ENCODE peak calls at places on chromosomes 4 and X, in ten cellular contexts. E is adrenal gland, M is body of pancreas, D is ovary, Z is endothelial cell of umbilical vein, J is IMR-90, F is heart left ventricle, B is tibial nerve, V is HCT116, T is HepG2. U is an unnamed sample.
A peak's percentile ranks its signal among the peaks of the same experiment; 100 is the strongest.

GRCh38 chr4:26242451-26242850 is 78.4 kb upstream of the RBPJ start:
- DNase-seq in E (no peak), M (no peak), D (no peak), Z (no peak), J (peak; percentile 40), F (no peak), B (no peak), V (no peak), T (no peak), U (no peak)

GRCh38 chr4:67700119-67700873 is 659 bp downstream of the UBA6 start:
- DNase-seq in E (no peak), M (no peak), D (no peak), Z (no peak), J (peak; percentile 27), F (no peak), B (no peak), V (no peak), T (no peak), U (no peak)

GRCh38 chr4:100114909-100115308 is 75.4 kb downstream of the DDIT4L start:
- DNase-seq in E (no peak), M (no peak), D (no peak), Z (peak; percentile 49), J (no peak), F (peak; percentile 12), B (no peak), V (no peak), T (no peak), U (no peak)

GRCh38 chr4:139557506-139558110 is 1.6 kb upstream of the SETD7 start:
- DNase-seq in E (no peak), M (peak; percentile 43), D (no peak), Z (peak; percentile 7), J (no peak), F (no peak), B (no peak), V (no peak), T (no peak), U (no peak)

GRCh38 chr4:108544504-108544903 is 75.9 kb upstream of the RPL34 start:
- DNase-seq in E (no peak), M (no peak), D (no peak), Z (no peak), J (peak; percentile 43), F (no peak), B (no peak), V (no peak), T (peak; percentile 6), U (no peak)

GRCh38 chr4:85228264-85228663 is 246.7 kb upstream of the ARHGAP24 start:
- DNase-seq in E (no peak), M (no peak), D (no peak), Z (no peak), J (no peak), F (no peak), B (no peak), V (no peak), T (no peak), U (no peak)

GRCh38 chr4:16418814-16419213 is 192.5 kb upstream of the TAPT1 start:
- DNase-seq in E (no peak), M (peak; percentile 60), D (no peak), Z (peak; percentile 96), J (peak; percentile 62), F (peak; percentile 19), B (no peak), V (no peak), T (no peak), U (no peak)

GRCh38 chrX:26649534-26649933 is 433.6 kb downstream of the MAGEB5 start:
- DNase-seq in E (no peak), M (no peak), D (no peak), Z (no peak), J (peak; percentile 27), F (no peak), B (no peak), V (peak; percentile 40), T (peak; percentile 4), U (no peak)

GRCh38 chrX:81259008-81259713 is 57.3 kb downstream of the SH3BGRL start:
- DNase-seq in E (no peak), M (no peak), D (no peak), Z (no peak), J (peak; percentile 67), F (peak; percentile 7), B (no peak), V (no peak), T (no peak), U (no peak)

GRCh38 chr4:118224239-118224829 is 128.5 kb downstream of the PRSS12 start:
- DNase-seq in E (no peak), M (no peak), D (no peak), Z (peak; percentile 69), J (peak; percentile 80), F (no peak), B (no peak), V (peak; percentile 67), T (peak; percentile 43), U (no peak)

GRCh38 chr4:87038837-87039715 is 104.3 kb downstream of the AFF1 start:
- DNase-seq in E (peak; percentile 80), M (peak; percentile 59), D (no peak), Z (peak; percentile 88), J (peak; percentile 91), F (peak; percentile 64), B (no peak), V (no peak), T (no peak), U (peak; percentile 79)
- TF ChIP-seq POLR2A in E (no peak), M (no peak), D (no peak), Z (no peak), J (no peak), F (no peak), B (no peak), V (no peak), T (no peak), U (no peak)

DNA sequence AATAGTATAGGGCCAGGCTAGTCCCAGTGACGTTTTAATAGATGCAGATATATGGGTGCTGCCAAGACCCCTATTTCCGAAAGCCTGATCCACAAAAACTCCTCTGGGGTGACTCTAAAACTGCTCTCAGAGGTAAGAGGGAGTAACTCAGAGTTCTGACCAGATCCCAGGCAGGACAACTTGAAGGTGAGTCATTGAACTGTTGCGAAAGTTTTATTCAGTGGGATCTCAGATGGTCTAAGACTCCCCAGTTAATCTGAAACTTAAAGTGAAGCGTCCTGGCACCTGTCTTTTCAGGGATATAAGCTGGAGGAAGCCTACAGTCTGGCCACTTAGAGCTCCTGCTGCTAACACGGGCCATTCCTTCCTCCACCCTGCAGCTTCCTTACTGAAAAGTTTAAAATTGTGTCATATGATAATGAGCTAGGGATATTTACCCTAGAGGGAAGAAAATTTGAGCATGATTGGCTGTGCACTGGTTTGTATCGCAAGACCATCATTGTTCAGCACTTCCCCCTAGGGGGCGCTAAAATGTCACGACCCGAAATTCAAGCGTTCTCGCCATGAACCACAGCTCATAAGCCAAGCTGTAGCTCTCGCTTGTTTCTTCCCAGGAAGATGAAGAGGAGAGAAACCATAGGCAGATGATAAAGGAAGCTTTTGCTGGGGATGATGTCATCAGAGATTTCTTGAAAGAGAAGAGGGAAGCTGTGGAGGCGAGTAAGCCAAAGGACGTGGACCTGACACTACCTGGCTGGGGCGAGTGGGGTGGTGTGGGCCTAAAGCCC is 19.5 kb downstream of the UTP14A start:
- DNase-seq in E (peak; percentile 68), M (peak; percentile 68), D (peak; percentile 64), Z (peak; percentile 66), J (peak; percentile 81), F (peak; percentile 61), B (peak; percentile 44), V (peak; percentile 44), T (peak; percentile 34), U (peak; percentile 77)
- H3K36me3 ChIP-seq in E (no peaks in the 10 kb centered on the region), M (no peaks in the 10 kb centered on the region), D (no peaks in the 10 kb centered on the region), Z (peaks cover 11% of the 10 kb centered on the region), J (peaks cover 8% of the 10 kb centered on the region), F (peaks cover 60% of the 10 kb centered on the region), B (no peaks in the 10 kb centered on the region), V (peaks cover 9% of the 10 kb centered on the region), T (peaks cover 32% of the 10 kb centered on the region), U (peaks cover 27% of the 10 kb centered on the region)

DNA sequence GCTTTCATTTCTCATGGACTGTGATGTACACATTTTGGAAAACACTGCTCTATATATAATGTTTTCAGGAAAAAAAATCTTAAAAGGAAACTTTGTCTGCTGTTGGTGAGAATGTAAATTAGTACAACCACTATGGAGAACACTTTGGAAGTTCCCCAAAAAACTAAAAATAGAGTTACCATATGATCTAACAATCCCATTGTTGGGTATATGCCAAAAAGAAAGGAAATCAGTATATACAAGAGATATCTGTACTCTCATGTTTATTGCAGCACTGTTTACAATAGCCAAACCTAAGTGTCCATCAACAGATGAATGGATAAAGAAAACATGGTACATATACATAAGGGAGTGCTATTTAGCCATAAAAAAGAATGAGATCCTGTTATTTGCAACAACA is 202.2 kb downstream of the PPP3CA start:
- DNase-seq in E (no peak), M (no peak), D (no peak), Z (no peak), J (peak; percentile 11), F (no peak), B (no peak), V (no peak), T (no peak), U (no peak)
- H3K4me3 ChIP-seq in E (no peak overlapping the region), M (no peak overlapping the region), D (no peak overlapping the region), Z (no peak overlapping the region), J (no peak overlapping the region), F (no peak overlapping the region), B (no peak overlapping the region), V (no peak overlapping the region), T (no peak overlapping the region), U (no peak overlapping the region)

GRCh38 chr4:174657472-174657871 is 135.2 kb upstream of the HPGD start:
- DNase-seq in E (no peak), M (no peak), D (no peak), Z (no peak), J (no peak), F (no peak), B (no peak), V (no peak), T (no peak), U (no peak)
- TF ChIP-seq POLR2A in E (no peak), M (no peak), D (no peak), Z (no peak), J (no peak), F (no peak), B (no peak), V (no peak), T (no peak), U (no peak)